ENCODE peak calls at places on chromosomes 5 and 9, in four cellular contexts. One of them, this sample, is unnamed.

GRCh38 chr5:157570801-157571200 is 4.8 kb downstream of the ADAM19 start:
- DNase-seq in H4: no peak
- DNase-seq in AG09309: no peak
- DNase-seq in spleen: no peak
- DNase-seq in this sample: no peak

GRCh38 chr9:119009253-119009652 is 360.0 kb downstream of the BRINP1 start:
- DNase-seq in AG09309: no peak
- DNase-seq in spleen: no peak
- DNase-seq in H4: peak; percentile 71
- DNase-seq in this sample: no peak

GRCh38 chr5:159402328-159402727 is 72.0 kb upstream of the IL12B start:
- DNase-seq in spleen: no peak
- DNase-seq in H4: no peak
- DNase-seq in AG09309: no peak
- DNase-seq in this sample: no peak

GRCh38 chr9:106846847-106847246 is 16.1 kb upstream of the ZNF462 start:
- DNase-seq in spleen: no peak
- DNase-seq in AG09309: no peak
- DNase-seq in H4: no peak
- DNase-seq in this sample: no peak

GRCh38 chr5:42749020-42749419 is 7.6 kb upstream of the CCDC152 start:
- DNase-seq in spleen: no peak
- DNase-seq in H4: no peak
- DNase-seq in AG09309: no peak
- DNase-seq in this sample: no peak

GRCh38 chr9:122562134-122562760 is 9.3 kb downstream of the OR1N2 start:
- DNase-seq in H4: no peak
- DNase-seq in spleen: no peak
- DNase-seq in AG09309: no peak
- DNase-seq in this sample: no peak

GRCh38 chr5:74052441-74052840 is 426.4 kb downstream of the ARHGEF28 start:
- DNase-seq in AG09309: no peak
- DNase-seq in spleen: no peak
- DNase-seq in H4: no peak
- DNase-seq in this sample: no peak

GRCh38 chr9:14652729-14653377 is 40.4 kb downstream of the ZDHHC21 start:
- DNase-seq in spleen: no peak
- DNase-seq in AG09309: no peak
- DNase-seq in H4: peak; percentile 13
- DNase-seq in this sample: no peak

GRCh38 chr5:41629897-41630296 is 119.5 kb upstream of the PLCXD3 start:
- DNase-seq in AG09309: no peak
- DNase-seq in spleen: no peak
- DNase-seq in H4: no peak
- DNase-seq in this sample: no peak

GRCh38 chr5:1885777-1886633 is 3.3 kb upstream of the IRX4 start:
- DNase-seq in H4: no peak
- DNase-seq in AG09309: no peak
- DNase-seq in spleen: peak; percentile 51
- DNase-seq in this sample: peak; percentile 69

GRCh38 chr5:74684900-74685851 is at the start of gene HEXB:
- DNase-seq in AG09309: no peak
- DNase-seq in H4: peak; percentile 76
- DNase-seq in spleen: peak; percentile 98
- DNase-seq in this sample: peak; percentile 94

GRCh38 chr5:133334796-133335639 is 277.3 kb downstream of the FSTL4 start:
- DNase-seq in AG09309: no peak
- DNase-seq in spleen: no peak
- DNase-seq in H4: no peak
- DNase-seq in this sample: no peak

GRCh38 chr9:117375956-117376355 is 38.9 kb downstream of the ASTN2 start:
- DNase-seq in spleen: no peak
- DNase-seq in H4: no peak
- DNase-seq in AG09309: no peak
- DNase-seq in this sample: no peak

GRCh38 chr5:133581918-133582317 is 30.4 kb downstream of the FSTL4 start:
- DNase-seq in spleen: no peak
- DNase-seq in AG09309: no peak
- DNase-seq in H4: no peak
- DNase-seq in this sample: no peak

GRCh38 chr9:114035845-114036785 is 42.0 kb downstream of the AMBP start:
- DNase-seq in spleen: peak; percentile 68
- DNase-seq in AG09309: no peak
- DNase-seq in H4: no peak
- DNase-seq in this sample: no peak

GRCh38 chr9:71119746-71120145 is 1.7 kb downstream of the TRPM3 start:
- DNase-seq in H4: no peak
- DNase-seq in AG09309: no peak
- DNase-seq in spleen: no peak
- DNase-seq in this sample: no peak

GRCh38 chr9:100427366-100428263 is 672 bp downstream of the MSANTD3 start:
- DNase-seq in H4: peak; percentile 56
- DNase-seq in AG09309: no peak
- DNase-seq in spleen: no peak
- DNase-seq in this sample: peak; percentile 85

GRCh38 chr5:148391422-148391821 is 7.7 kb downstream of the FBXO38 start:
- DNase-seq in AG09309: no peak
- DNase-seq in spleen: no peak
- DNase-seq in H4: no peak
- DNase-seq in this sample: no peak

GRCh38 chr5:112951124-112951702 is 25.4 kb upstream of the DCP2 start:
- DNase-seq in AG09309: no peak
- DNase-seq in H4: no peak
- DNase-seq in spleen: no peak
- DNase-seq in this sample: no peak

GRCh38 chr5:53442946-53443345 is 37.5 kb upstream of the FST start:
- DNase-seq in AG09309: no peak
- DNase-seq in H4: no peak
- DNase-seq in spleen: no peak
- DNase-seq in this sample: no peak

GRCh38 chr5:151047814-151048425 is 27.5 kb downstream of the GPX3 start:
- DNase-seq in H4: no peak
- DNase-seq in AG09309: no peak
- DNase-seq in spleen: no peak
- DNase-seq in this sample: no peak

This sample was measured in RWPE2.